ENCODE peak calls at places on chromosome 1, in nine cellular contexts. One of them, this sample, is unnamed.
A peak's percentile ranks its signal among the peaks of the same experiment; 100 is the strongest.

GRCh38 chr1:65958561-65959350 is 166.1 kb downstream of the PDE4B start:
- DNase-seq in upper lobe of left lung: no peak
- DNase-seq in BJ: no peak
- DNase-seq in NCI-H446: peak; percentile 23
- DNase-seq in activated naive CD4-positive, alpha-beta T cell treated with anti-CD3 and anti-CD28 coated beads, Interleukin-2, amount 10 ng/mL, durations not matched to agents 7 days and 5 days: no peak
- DNase-seq in ACHN: peak; percentile 31
- DNase-seq in fibroblast of mammary gland: peak; percentile 55
- DNase-seq in cardiac muscle cell: peak; percentile 71
- DNase-seq in NCI-H1436: peak; percentile 49
- DNase-seq in this sample: no peak

GRCh38 chr1:219495737-219496408 is 117.0 kb downstream of the ZC3H11B start:
- DNase-seq in ACHN: no peak
- DNase-seq in cardiac muscle cell: no peak
- DNase-seq in upper lobe of left lung: no peak
- DNase-seq in NCI-H446: no peak
- DNase-seq in NCI-H1436: peak; percentile 41
- DNase-seq in fibroblast of mammary gland: no peak
- DNase-seq in activated naive CD4-positive, alpha-beta T cell treated with anti-CD3 and anti-CD28 coated beads, Interleukin-2, amount 10 ng/mL, durations not matched to agents 7 days and 5 days: no peak
- DNase-seq in BJ: no peak
- DNase-seq in this sample: no peak

GRCh38 chr1:226061793-226062557 is 541 bp upstream of the H3-3A start:
- DNase-seq in cardiac muscle cell: peak; percentile 84
- DNase-seq in BJ: no peak
- DNase-seq in fibroblast of mammary gland: peak; percentile 68
- DNase-seq in ACHN: peak; percentile 88
- DNase-seq in NCI-H1436: peak; percentile 84
- DNase-seq in NCI-H446: peak; percentile 75
- DNase-seq in activated naive CD4-positive, alpha-beta T cell treated with anti-CD3 and anti-CD28 coated beads, Interleukin-2, amount 10 ng/mL, durations not matched to agents 7 days and 5 days: no peak
- DNase-seq in upper lobe of left lung: peak; percentile 85
- DNase-seq in this sample: peak; percentile 90

GRCh38 chr1:160763993-160764392 is 24.9 kb downstream of the SLAMF7 start:
- DNase-seq in upper lobe of left lung: no peak
- DNase-seq in cardiac muscle cell: no peak
- DNase-seq in ACHN: no peak
- DNase-seq in activated naive CD4-positive, alpha-beta T cell treated with anti-CD3 and anti-CD28 coated beads, Interleukin-2, amount 10 ng/mL, durations not matched to agents 7 days and 5 days: no peak
- DNase-seq in NCI-H446: no peak
- DNase-seq in fibroblast of mammary gland: no peak
- DNase-seq in BJ: no peak
- DNase-seq in NCI-H1436: no peak
- DNase-seq in this sample: no peak

GRCh38 chr1:41573803-41574713 is 89.6 kb upstream of the EDN2 start:
- DNase-seq in upper lobe of left lung: peak; percentile 73
- DNase-seq in BJ: peak; percentile 8
- DNase-seq in activated naive CD4-positive, alpha-beta T cell treated with anti-CD3 and anti-CD28 coated beads, Interleukin-2, amount 10 ng/mL, durations not matched to agents 7 days and 5 days: peak; percentile 91
- DNase-seq in NCI-H1436: peak; percentile 72
- DNase-seq in cardiac muscle cell: peak; percentile 90
- DNase-seq in ACHN: peak; percentile 67
- DNase-seq in NCI-H446: peak; percentile 83
- DNase-seq in fibroblast of mammary gland: peak; percentile 82
- DNase-seq in this sample: peak; percentile 85

GRCh38 chr1:92599184-92599583 is 112.5 kb upstream of the GFI1 start:
- DNase-seq in upper lobe of left lung: no peak
- DNase-seq in ACHN: peak; percentile 41
- DNase-seq in activated naive CD4-positive, alpha-beta T cell treated with anti-CD3 and anti-CD28 coated beads, Interleukin-2, amount 10 ng/mL, durations not matched to agents 7 days and 5 days: no peak
- DNase-seq in fibroblast of mammary gland: peak; percentile 64
- DNase-seq in NCI-H446: no peak
- DNase-seq in cardiac muscle cell: peak; percentile 64
- DNase-seq in BJ: no peak
- DNase-seq in NCI-H1436: no peak
- DNase-seq in this sample: no peak

GRCh38 chr1:171983584-171983983 is 142.3 kb downstream of the DNM3 start:
- DNase-seq in fibroblast of mammary gland: peak; percentile 51
- DNase-seq in ACHN: peak; percentile 28
- DNase-seq in NCI-H1436: no peak
- DNase-seq in NCI-H446: no peak
- DNase-seq in cardiac muscle cell: peak; percentile 58
- DNase-seq in BJ: no peak
- DNase-seq in upper lobe of left lung: no peak
- DNase-seq in activated naive CD4-positive, alpha-beta T cell treated with anti-CD3 and anti-CD28 coated beads, Interleukin-2, amount 10 ng/mL, durations not matched to agents 7 days and 5 days: no peak
- DNase-seq in this sample: no peak

GRCh38 chr1:116873680-116874271 is 35.9 kb upstream of the PTGFRN start:
- DNase-seq in BJ: no peak
- DNase-seq in fibroblast of mammary gland: peak; percentile 33
- DNase-seq in NCI-H1436: no peak
- DNase-seq in NCI-H446: no peak
- DNase-seq in cardiac muscle cell: no peak
- DNase-seq in activated naive CD4-positive, alpha-beta T cell treated with anti-CD3 and anti-CD28 coated beads, Interleukin-2, amount 10 ng/mL, durations not matched to agents 7 days and 5 days: no peak
- DNase-seq in ACHN: no peak
- DNase-seq in upper lobe of left lung: no peak
- DNase-seq in this sample: no peak

GRCh38 chr1:115302390-115302961 is 35.6 kb downstream of the NGF start:
- DNase-seq in activated naive CD4-positive, alpha-beta T cell treated with anti-CD3 and anti-CD28 coated beads, Interleukin-2, amount 10 ng/mL, durations not matched to agents 7 days and 5 days: no peak
- DNase-seq in upper lobe of left lung: no peak
- DNase-seq in fibroblast of mammary gland: peak; percentile 94
- DNase-seq in ACHN: no peak
- DNase-seq in cardiac muscle cell: peak; percentile 88
- DNase-seq in NCI-H1436: no peak
- DNase-seq in BJ: peak; percentile 91
- DNase-seq in NCI-H446: no peak
- DNase-seq in this sample: no peak

This sample was measured in glutamatergic neuron.